ENCODE peak calls at places on chromosomes 11 and 22, in four cellular contexts. C is tibial artery, F is psoas muscle, P is heart right ventricle. Z is an unnamed sample.

GRCh38 chr11:63572026-63572688 is 9.0 kb upstream of the PLAAT2 start:
- DNase-seq in C (no peak), F (no peak), P (no peak), Z (no peak)

GRCh38 chr11:10743354-10744035 is 7.6 kb upstream of the CTR9 start:
- DNase-seq in P (no peak), F (no peak), C (no peak), Z (no peak)

GRCh38 chr11:103433976-103434375 is 324.8 kb downstream of the DYNC2H1 start:
- DNase-seq in P (no peak), C (no peak), F (no peak), Z (no peak)

GRCh38 chr11:116930177-116930576 is 92.8 kb upstream of the APOA1 start:
- DNase-seq in P (peak; percentile 26), F (no peak), C (no peak), Z (no peak)

GRCh38 chr22:50304528-50305392 is 2.7 kb downstream of the PLXNB2 start:
- DNase-seq in C (peak; percentile 92), F (no peak), P (peak; percentile 46), Z (peak; percentile 87)

GRCh38 chr11:73384531-73384870 is 8.3 kb downstream of the RELT start:
- DNase-seq in F (no peak), P (no peak), C (no peak), Z (no peak)

GRCh38 chr11:34345012-34345804 is 12.6 kb downstream of the ABTB2 start:
- DNase-seq in F (peak; percentile 49), C (no peak), P (no peak), Z (peak; percentile 80)

GRCh38 chr11:77725433-77725832 is 87.8 kb upstream of the CLNS1A start:
- DNase-seq in C (no peak), P (no peak), F (no peak), Z (no peak)

GRCh38 chr11:124108158-124108557 is 7.1 kb upstream of the VWA5A start:
- DNase-seq in C (no peak), F (no peak), P (no peak), Z (no peak)

GRCh38 chr22:33335611-33336279 is 277.6 kb upstream of the SYN3 start:
- DNase-seq in F (no peak), C (no peak), P (no peak), Z (no peak)

GRCh38 chr11:114571712-114572111 is 12.0 kb upstream of the NXPE1 start:
- DNase-seq in F (no peak), C (no peak), P (no peak), Z (no peak)

GRCh38 chr11:113488931-113489351 is 13.7 kb upstream of the DRD2 start:
- DNase-seq in F (no peak), P (no peak), C (no peak), Z (no peak)

GRCh38 chr22:48080304-48081165 is 1318.1 kb downstream of the TBC1D22A start:
- DNase-seq in P (no peak), F (no peak), C (no peak), Z (no peak)

GRCh38 chr22:19713650-19714319 is 518 bp upstream of the SEPTIN5 start:
- DNase-seq in F (peak; percentile 43), P (no peak), C (no peak), Z (no peak)

GRCh38 chr11:72039108-72039850 is 40.6 kb downstream of the IL18BP start:
- DNase-seq in C (peak; percentile 78), P (no peak), F (no peak), Z (no peak)

GRCh38 chr11:64743591-64744543 is at the start of gene RASGRP2:
- DNase-seq in P (peak; percentile 90), F (peak; percentile 87), C (peak; percentile 89), Z (peak; percentile 96)

GRCh38 chr22:46829140-46829891 is 66.9 kb downstream of the TBC1D22A start:
- DNase-seq in F (no peak), P (no peak), C (no peak), Z (no peak)

GRCh38 chr11:8060801-8061554 is 20.0 kb upstream of the TUB start:
- DNase-seq in F (no peak), C (no peak), P (no peak), Z (no peak)

GRCh38 chr11:64848779-64849599 is 4.5 kb upstream of the CDC42BPG start:
- DNase-seq in C (no peak), P (no peak), F (no peak), Z (no peak)

GRCh38 chr11:8832571-8833260 is 78.3 kb upstream of the AKIP1 start:
- DNase-seq in P (no peak), F (no peak), C (no peak), Z (no peak)

GRCh38 chr22:48627203-48627602 is 1200.5 kb downstream of the BRD1 start:
- DNase-seq in P (no peak), F (no peak), C (no peak), Z (no peak)

GRCh38 chr11:78015878-78016277 is 7.2 kb downstream of the KCTD14 start:
- DNase-seq in C (no peak), F (no peak), P (no peak), Z (no peak)

GRCh38 chr11:14396289-14396688 is 37.3 kb upstream of the RRAS2 start:
- DNase-seq in F (no peak), P (no peak), C (no peak), Z (no peak)

GRCh38 chr11:11502303-11502828 is 119.4 kb downstream of the GALNT18 start:
- DNase-seq in F (no peak), P (no peak), C (no peak), Z (no peak)

GRCh38 chr11:34300571-34301295 is 57.1 kb downstream of the ABTB2 start:
- DNase-seq in C (no peak), F (no peak), P (no peak), Z (no peak)

GRCh38 chr11:100681064-100681502 is 6.0 kb upstream of the ARHGAP42 start:
- DNase-seq in F (peak; percentile 66), P (peak; percentile 37), C (no peak), Z (no peak)

GRCh38 chr22:31343235-31344191 is 2.6 kb downstream of the PATZ1 start:
- DNase-seq in C (peak; percentile 77), F (no peak), P (peak; percentile 41), Z (no peak)

GRCh38 chr22:39992088-39992826 is 2.5 kb upstream of the FAM83F start:
- DNase-seq in P (no peak), F (no peak), C (no peak), Z (no peak)

GRCh38 chr11:122101625-122102291 is 14.3 kb downstream of the BLID start:
- DNase-seq in C (peak; percentile 90), P (peak; percentile 80), F (peak; percentile 49), Z (peak; percentile 75)

GRCh38 chr22:36056980-36057379 is 28.4 kb upstream of the RBFOX2 start:
- DNase-seq in F (no peak), C (no peak), P (no peak), Z (no peak)
- H3K4me3 ChIP-seq in F (no peak overlapping the region), C (no peak overlapping the region), P (no peak overlapping the region), Z (no peak overlapping the region)

GRCh38 chr11:75557649-75558494 is 4.2 kb upstream of the SERPINH1 start:
- DNase-seq in C (peak; percentile 92), F (peak; percentile 55), P (peak; percentile 61), Z (peak; percentile 89)

GRCh38 chr11:75562048-75562835 is at the start of gene SERPINH1:
- DNase-seq in F (peak; percentile 88), P (peak; percentile 95), C (peak; percentile 96), Z (peak; percentile 95)

GRCh38 chr11:75561426-75562047 is 516 bp upstream of the SERPINH1 start:
- DNase-seq in C (no peak), P (no peak), F (no peak), Z (no peak)

GRCh38 chr11:75560644-75561043 is 1.4 kb upstream of the SERPINH1 start:
- DNase-seq in C (no peak), F (no peak), P (no peak), Z (no peak)

GRCh38 chr11:75558939-75559843 is 2.9 kb upstream of the SERPINH1 start:
- DNase-seq in P (peak; percentile 79), F (no peak), C (peak; percentile 83), Z (no peak)
- H3K4me1 ChIP-seq in P (peaks cover 13% of the 10 kb centered on the region), F (peaks cover 40% of the 10 kb centered on the region), C (peaks cover 59% of the 10 kb centered on the region), Z (no peaks in the 10 kb centered on the region)

GRCh38 chr11:538431-539051 is 1.2 kb downstream of the LRRC56 start:
- DNase-seq in C (no peak), F (no peak), P (no peak), Z (no peak)

GRCh38 chr11:536841-537621 is at the start of gene LRRC56:
- DNase-seq in C (peak; percentile 83), F (peak; percentile 76), P (peak; percentile 61), Z (peak; percentile 92)

GRCh38 chr11:539971-540481 is 2.7 kb downstream of the LRRC56 start:
- DNase-seq in F (no peak), C (no peak), P (no peak), Z (no peak)

GRCh38 chr11:535519-536454 is at the start of gene HRAS:
- DNase-seq in P (peak; percentile 92), F (peak; percentile 94), C (peak; percentile 97), Z (peak; percentile 96)

DNA sequence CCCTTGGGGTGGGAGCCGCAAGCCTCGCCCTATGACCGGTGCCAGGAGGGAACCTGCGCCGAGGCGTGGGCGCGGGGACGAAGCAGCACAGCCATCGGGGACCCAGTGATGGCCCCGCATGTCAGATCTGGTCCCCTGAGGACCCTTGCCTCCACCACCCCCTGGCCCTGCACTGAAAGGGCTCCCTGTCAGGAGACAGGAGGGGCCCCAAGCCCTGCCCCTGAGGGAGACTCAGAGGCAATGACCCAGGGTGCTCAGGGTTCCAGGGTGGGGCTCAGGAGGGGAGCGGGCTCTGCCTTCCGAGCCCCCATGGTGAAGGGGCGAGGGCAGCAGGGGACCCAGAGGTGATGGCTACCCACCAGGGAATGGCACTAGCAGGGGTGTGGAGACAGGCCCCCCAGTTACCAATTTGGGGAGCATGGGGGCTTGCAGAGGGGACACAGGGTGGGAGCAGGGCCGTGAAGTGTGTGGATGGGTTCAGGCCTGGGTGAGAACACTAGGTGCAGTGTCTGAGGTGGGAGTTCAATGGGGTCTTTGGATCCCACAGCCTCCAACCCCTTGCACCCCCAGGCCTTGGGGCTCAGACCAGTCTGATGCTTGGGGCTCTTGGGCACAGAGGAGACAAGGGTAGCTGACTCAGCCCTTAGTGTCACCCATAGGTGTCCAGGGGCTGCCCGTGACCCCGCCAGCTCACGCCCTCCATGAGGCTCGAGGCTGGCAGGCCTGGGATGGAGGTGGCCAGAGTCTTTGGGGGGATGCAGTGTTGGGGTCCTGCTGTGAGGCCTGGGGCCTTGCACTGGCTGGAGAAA is 499 bp downstream of the LRRC56 start:
- DNase-seq in F (no peak), P (no peak), C (no peak), Z (no peak)
- H3K27ac ChIP-seq in F (no peak overlapping the region), P (no peak overlapping the region), C (no peak overlapping the region), Z (no peak overlapping the region)

GRCh38 chr22:38461057-38461413 is 6.0 kb upstream of the KCNJ4 start:
- DNase-seq in P (no peak), F (no peak), C (no peak), Z (no peak)
- H3K4me3 ChIP-seq in P (peak overlapping the region; percentile 23), F (peak overlapping the region; percentile 41), C (peak overlapping the region; percentile 22), Z (no peak overlapping the region)